ENCODE peak calls at places on chromosomes 1 and 21, in nine cellular contexts. F is Peyer's patch, H is tibial nerve, O is BJ, G is uterus, D is heart right ventricle, U is MM.1S, K is GM23338, R is tibial artery. X is an unnamed sample. For H3K27me3, the result is how much of the 10 kb centered on the place peaks cover.

GRCh38 chr21:38787461-38788274 is 18.1 kb upstream of the ETS2 start:
- DNase-seq in F (no peak), H (no peak), O (no peak), G (no peak), D (no peak), U (no peak), K (peak), R (no peak), X (no peak)

GRCh38 chr1:2987773-2988172 is 33.5 kb upstream of the ACTRT2 start:
- DNase-seq in F (no peak), H (no peak), O (no peak), G (no peak), D (no peak), U (no peak), K (no peak), R (no peak), X (no peak)

GRCh38 chr1:159978107-159978398 is 24.0 kb upstream of the SLAMF9 start:
- DNase-seq in F (no peak), H (no peak), O (no peak), G (no peak), D (no peak), U (no peak), K (no peak), R (no peak), X (no peak)

GRCh38 chr1:32480761-32481160 is 15.9 kb downstream of the ZBTB8B start:
- DNase-seq in F (no peak), H (no peak), O (no peak), G (no peak), D (no peak), U (no peak), K (no peak), R (no peak), X (no peak)

GRCh38 chr21:33019885-33020557 is 5.7 kb upstream of the OLIG2 start:
- DNase-seq in F (no peak), H (no peak), O (no peak), G (no peak), D (no peak), U (no peak), K (peak), R (no peak), X (no peak)

GRCh38 chr21:43884012-43884860 is 19.2 kb downstream of the AGPAT3 start:
- DNase-seq in F (no peak), H (no peak), O (no peak), G (no peak), D (no peak), U (no peak), K (peak), R (no peak), X (no peak)

GRCh38 chr1:89545264-89546038 is 20.8 kb downstream of the LRRC8B start:
- DNase-seq in F (no peak), H (no peak), O (no peak), G (no peak), D (no peak), U (no peak), K (no peak), R (no peak), X (no peak)

GRCh38 chr1:234696148-234696576 is 86.2 kb upstream of the IRF2BP2 start:
- DNase-seq in F (no peak), H (no peak), O (no peak), G (no peak), D (no peak), U (no peak), K (no peak), R (no peak), X (no peak)

GRCh38 chr21:38683222-38683621 is 122.5 kb upstream of the ETS2 start:
- DNase-seq in F (no peak), H (no peak), O (no peak), G (no peak), D (no peak), U (no peak), K (no peak), R (no peak), X (no peak)

GRCh38 chr1:8259498-8260290 is 58.2 kb upstream of the SLC45A1 start:
- DNase-seq in F (no peak), H (peak), O (peak), G (peak), D (no peak), U (no peak), K (no peak), R (peak), X (peak)

GRCh38 chr21:46088189-46088588 is 9.7 kb upstream of the COL6A2 start:
- DNase-seq in F (no peak), H (no peak), O (no peak), G (no peak), D (no peak), U (no peak), K (no peak), R (no peak), X (no peak)

GRCh38 chr21:31537872-31538576 is 121.5 kb upstream of the SOD1 start:
- DNase-seq in F (no peak), H (no peak), O (no peak), G (no peak), D (no peak), U (no peak), K (peak), R (no peak), X (no peak)

GRCh38 chr1:43007377-43008105 is 48.9 kb upstream of the SLC2A1 start:
- DNase-seq in F (no peak), H (no peak), O (no peak), G (no peak), D (no peak), U (no peak), K (peak), R (no peak), X (no peak)

GRCh38 chr1:85283475-85284199 is 7.2 kb upstream of the BCL10 start:
- DNase-seq in F (no peak), H (no peak), O (no peak), G (no peak), D (no peak), U (no peak), K (peak), R (no peak), X (peak)

GRCh38 chr1:151832318-151832984 is 849 bp upstream of the RORC start:
- DNase-seq in F (no peak), H (no peak), O (no peak), G (peak), D (peak), U (no peak), K (no peak), R (no peak), X (peak)

GRCh38 chr1:34926156-34926555 is 3.3 kb downstream of the DLGAP3 start:
- DNase-seq in F (no peak), H (no peak), O (no peak), G (no peak), D (no peak), U (no peak), K (no peak), R (no peak), X (no peak)

GRCh38 chr1:246618240-246618639 is 52.0 kb downstream of the CNST start:
- DNase-seq in F (no peak), H (no peak), O (no peak), G (no peak), D (no peak), U (no peak), K (peak), R (no peak), X (no peak)

GRCh38 chr1:185316163-185317033 is 645 bp downstream of the IVNS1ABP start:
- DNase-seq in F (peak), H (peak), O (no peak), G (peak), D (peak), U (peak), K (peak), R (peak), X (peak)

GRCh38 chr1:185315364-185316108 is 1.5 kb downstream of the IVNS1ABP start:
- DNase-seq in F (no peak), H (no peak), O (no peak), G (no peak), D (no peak), U (no peak), K (no peak), R (no peak), X (no peak)

GRCh38 chr1:185318431-185319151 is 1.5 kb upstream of the IVNS1ABP start:
- DNase-seq in F (no peak), H (no peak), O (no peak), G (no peak), D (no peak), U (no peak), K (no peak), R (no peak), X (no peak)

GRCh38 chr1:185317886-185318310 is 855 bp upstream of the IVNS1ABP start:
- DNase-seq in F (peak), H (no peak), O (no peak), G (peak), D (peak), U (peak), K (peak), R (no peak), X (no peak)

GRCh38 chr1:185317034-185317885 is at the start of gene IVNS1ABP:
- DNase-seq in F (peak), H (peak), O (peak), G (peak), D (peak), U (peak), K (peak), R (peak), X (peak)
- TF ChIP-seq CTCF in F (peak), H (no peak), O (peak), G (no peak), D (peak), U (peak), K (peak), R (no peak), X (peak)

GRCh38 chr1:200794506-200795065 is 55.9 kb downstream of the CAMSAP2 start:
- DNase-seq in F (no peak), H (no peak), O (no peak), G (no peak), D (no peak), U (no peak), K (no peak), R (no peak), X (no peak)
- H3K27me3 ChIP-seq in F (under half), H (under half), O (under half), G (under half), D (under half), U (under half), K (under half), R (under half), X (under half)

DNA sequence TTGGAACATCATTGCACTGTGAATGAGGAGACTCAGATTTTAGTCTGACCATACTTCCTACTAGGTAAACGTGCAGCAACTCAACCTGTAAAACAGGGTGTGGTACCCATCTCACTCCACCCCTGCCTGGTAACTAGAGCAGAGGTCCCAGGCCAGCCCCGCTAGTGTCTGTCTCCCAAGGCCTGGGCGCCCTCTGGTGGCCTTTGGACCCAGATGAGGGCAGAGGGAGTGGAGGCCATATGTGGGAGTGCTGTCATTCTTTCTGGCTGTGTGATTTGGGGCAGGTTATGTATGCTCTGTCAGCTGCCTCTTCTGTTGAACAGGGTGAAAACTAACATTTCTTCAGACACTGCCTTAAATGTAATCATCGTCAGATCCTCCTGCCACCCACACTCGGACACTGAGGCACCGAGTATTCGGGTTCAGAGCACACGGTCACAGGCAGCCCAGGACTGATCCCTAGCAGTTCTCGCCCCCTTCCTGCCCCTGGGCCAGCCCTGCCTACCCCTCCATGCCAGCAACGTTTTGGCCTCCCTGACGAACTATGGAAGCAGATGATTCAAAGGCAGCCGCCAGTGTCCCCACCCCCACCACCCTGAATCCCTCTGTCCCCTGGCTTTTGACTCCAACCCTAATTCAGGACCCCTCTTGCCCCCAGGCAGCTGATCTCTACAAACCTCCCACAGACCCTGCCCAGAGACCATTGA is 76.0 kb downstream of the CD247 start:
- DNase-seq in F (peak), H (peak), O (no peak), G (peak), D (peak), U (peak), K (peak), R (peak), X (peak)
- TF ChIP-seq CTCF in F (peak), H (peak), O (peak), G (peak), D (peak), U (peak), K (peak), R (peak), X (peak)

GRCh38 chr1:41535236-41535720 is 50.8 kb upstream of the EDN2 start:
- DNase-seq in F (no peak), H (no peak), O (no peak), G (peak), D (no peak), U (no peak), K (no peak), R (no peak), X (peak)

GRCh38 chr1:41537788-41538351 is 53.4 kb upstream of the EDN2 start:
- DNase-seq in F (no peak), H (no peak), O (peak), G (peak), D (peak), U (no peak), K (no peak), R (peak), X (peak)

GRCh38 chr1:41538741-41539415 is 54.4 kb upstream of the EDN2 start:
- DNase-seq in F (no peak), H (no peak), O (no peak), G (peak), D (no peak), U (no peak), K (no peak), R (peak), X (peak)

GRCh38 chr1:41536296-41536695 is 51.8 kb upstream of the EDN2 start:
- DNase-seq in F (no peak), H (no peak), O (no peak), G (peak), D (no peak), U (no peak), K (no peak), R (peak), X (peak)

DNA sequence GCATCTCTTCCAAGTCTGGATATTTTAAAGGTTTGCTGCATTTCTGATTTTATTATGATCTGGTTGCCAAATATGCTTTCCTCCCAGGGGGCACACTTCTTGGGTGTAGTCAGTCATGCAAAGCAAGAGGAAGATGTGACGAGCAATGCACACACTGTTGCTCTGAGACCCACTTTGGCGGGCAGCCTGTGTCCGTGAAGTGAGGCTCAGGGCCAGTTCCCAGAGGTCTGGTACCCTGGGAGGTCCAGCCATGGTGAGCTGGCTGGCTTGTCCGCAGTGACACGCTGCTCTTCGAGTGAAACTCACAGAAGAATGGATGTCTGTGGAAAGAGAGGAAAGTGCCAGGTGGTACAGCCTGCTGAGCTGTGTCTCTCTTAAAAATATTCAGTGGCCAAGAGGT is 52.8 kb upstream of the EDN2 start:
- DNase-seq in F (no peak), H (no peak), O (peak), G (peak), D (no peak), U (no peak), K (no peak), R (peak), X (peak)
- H3K27me3 ChIP-seq in F (under half), H (under half), O (under half), G (under half), D (under half), U (under half), K (under half), R (under half), X (under half)

DNA sequence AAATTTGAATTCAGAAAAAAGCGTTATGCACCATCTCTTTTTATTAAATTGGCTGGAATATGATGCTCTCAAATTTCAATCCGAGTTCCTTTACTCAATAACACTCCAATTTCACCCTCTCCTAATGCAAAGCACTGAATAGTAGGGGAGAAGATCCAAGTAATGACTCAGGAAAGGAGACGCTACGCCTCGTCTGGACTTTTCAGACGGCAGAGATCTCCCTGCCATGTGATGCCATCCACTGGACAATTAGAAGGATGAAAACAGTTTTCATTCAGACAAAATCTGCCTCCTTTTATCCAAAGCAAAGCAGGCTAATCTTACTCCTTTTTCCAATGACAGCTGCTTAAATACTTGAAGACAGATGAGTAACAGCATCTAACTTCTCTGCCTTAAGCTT is 242.4 kb upstream of the GREM2 start:
- DNase-seq in F (no peak), H (no peak), O (no peak), G (no peak), D (no peak), U (no peak), K (no peak), R (no peak), X (no peak)
- TF ChIP-seq CTCF in F (no peak), H (no peak), O (peak), G (no peak), D (no peak), U (no peak), K (peak), R (no peak), X (no peak)

GRCh38 chr1:21366288-21366687 is 73.6 kb upstream of the NBPF3 start:
- DNase-seq in F (no peak), H (no peak), O (no peak), G (no peak), D (no peak), U (no peak), K (no peak), R (no peak), X (no peak)

GRCh38 chr1:21372383-21372782 is 67.6 kb upstream of the NBPF3 start:
- DNase-seq in F (no peak), H (no peak), O (no peak), G (no peak), D (no peak), U (no peak), K (no peak), R (no peak), X (no peak)

GRCh38 chr1:21365036-21365435 is 74.8 kb upstream of the ECE1 start:
- DNase-seq in F (no peak), H (no peak), O (no peak), G (no peak), D (no peak), U (no peak), K (no peak), R (no peak), X (no peak)

GRCh38 chr1:21368514-21369289 is 71.2 kb upstream of the NBPF3 start:
- DNase-seq in F (peak), H (peak), O (peak), G (peak), D (peak), U (peak), K (peak), R (peak), X (peak)

GRCh38 chr1:21369905-21370304 is 70.0 kb upstream of the NBPF3 start:
- DNase-seq in F (no peak), H (no peak), O (no peak), G (no peak), D (no peak), U (no peak), K (no peak), R (no peak), X (no peak)
- H3K27me3 ChIP-seq in F (under half), H (under half), O (under half), G (under half), D (under half), U (under half), K (under half), R (under half), X (under half)

X was measured in lower lobe of right lung.